ENCODE peak calls at places on chromosomes 6 and 20, in four cellular contexts. K, X, L and P are unnamed samples.

GRCh38 chr6:163455553-163455952 is 41.0 kb downstream of the QKI start:
- DNase-seq in K (no peak), X (no peak), L (no peak), P (no peak)

GRCh38 chr6:138480279-138480949 is 18.9 kb downstream of the NHSL1 start:
- DNase-seq in X (no peak), L (no peak), K (no peak), P (no peak)

GRCh38 chr20:24667689-24668383 is 198.4 kb downstream of the SYNDIG1 start:
- DNase-seq in L (no peak), K (no peak), X (no peak), P (no peak)

GRCh38 chr20:60062431-60063336 is 104.5 kb downstream of the CDH26 start:
- DNase-seq in L (peak; percentile 57), X (no peak), K (peak; percentile 70), P (no peak)

GRCh38 chr20:17227669-17228623 is 1.1 kb downstream of the PCSK2 start:
- DNase-seq in X (no peak), K (no peak), L (peak; percentile 26), P (no peak)

GRCh38 chr6:128474481-128474880 is 45.9 kb downstream of the PTPRK start:
- DNase-seq in K (no peak), L (no peak), X (no peak), P (no peak)

GRCh38 chr6:36780517-36781210 is 58.6 kb downstream of the CPNE5 start:
- DNase-seq in X (peak; percentile 83), L (no peak), K (no peak), P (no peak)

GRCh38 chr6:46949662-46950280 is 28.0 kb upstream of the ADGRF5 start:
- DNase-seq in X (no peak), L (no peak), K (peak; percentile 77), P (no peak)

GRCh38 chr20:36273414-36274247 is 32.5 kb upstream of the DLGAP4 start:
- DNase-seq in L (peak; percentile 51), K (peak; percentile 27), X (no peak), P (no peak)

GRCh38 chr6:8006208-8006607 is 58.0 kb downstream of the BLOC1S5 start:
- DNase-seq in X (no peak), L (peak; percentile 57), K (no peak), P (no peak)

GRCh38 chr6:15739867-15740266 is 77.0 kb upstream of the DTNBP1 start:
- DNase-seq in L (no peak), K (no peak), X (no peak), P (no peak)

GRCh38 chr20:10902836-10903410 is 229.1 kb upstream of the JAG1 start:
- DNase-seq in L (no peak), K (no peak), X (no peak), P (no peak)

GRCh38 chr20:3621111-3621510 is 42.1 kb downstream of the GFRA4 start:
- DNase-seq in K (no peak), X (no peak), L (no peak), P (no peak)

GRCh38 chr20:52191436-52192295 is at the start of gene ZFP64:
- DNase-seq in L (peak; percentile 91), K (peak; percentile 77), X (peak; percentile 69), P (peak; percentile 82)

GRCh38 chr20:19992996-19993908 is 23.9 kb upstream of the NAA20 start:
- DNase-seq in L (peak; percentile 51), X (peak; percentile 56), K (no peak), P (no peak)

GRCh38 chr6:9064156-9064555 is 628.8 kb upstream of the SLC35B3 start:
- DNase-seq in K (no peak), X (no peak), L (no peak), P (no peak)

GRCh38 chr6:49430187-49430586 is 32.9 kb downstream of the MMUT start:
- DNase-seq in L (no peak), K (no peak), X (no peak), P (no peak)

GRCh38 chr6:164345856-164346496 is 931.5 kb downstream of the QKI start:
- DNase-seq in L (no peak), K (no peak), X (no peak), P (no peak)

GRCh38 chr20:51597389-51598231 is 55.1 kb upstream of the NFATC2 start:
- DNase-seq in K (no peak), L (no peak), X (no peak), P (no peak)

GRCh38 chr20:6828794-6829423 is 61.4 kb downstream of the BMP2 start:
- DNase-seq in K (peak; percentile 55), X (peak; percentile 76), L (peak; percentile 53), P (no peak)

GRCh38 chr6:167136376-167136775 is 13.5 kb downstream of the CCR6 start:
- DNase-seq in K (no peak), L (no peak), X (no peak), P (no peak)

GRCh38 chr6:43788305-43788704 is 18.3 kb downstream of the VEGFA start:
- DNase-seq in L (no peak), X (no peak), K (no peak), P (no peak)

GRCh38 chr6:130908188-130908587 is 81.0 kb downstream of the SMLR1 start:
- DNase-seq in X (no peak), K (no peak), L (no peak), P (no peak)

GRCh38 chr6:124131259-124131658 is 327.6 kb downstream of the NKAIN2 start:
- DNase-seq in L (no peak), X (no peak), K (no peak), P (no peak)

GRCh38 chr6:29516108-29516507 is 28.4 kb upstream of the MAS1L start:
- DNase-seq in X (no peak), K (no peak), L (no peak), P (no peak)

GRCh38 chr6:108896111-108896661 is 48.0 kb downstream of the ARMC2 start:
- DNase-seq in L (no peak), K (no peak), X (no peak), P (no peak)

GRCh38 chr6:139597781-139598368 is 223.4 kb upstream of the CITED2 start:
- DNase-seq in K (peak; percentile 77), L (no peak), X (peak; percentile 77), P (peak; percentile 88)

GRCh38 chr6:116396451-116396850 is 25.7 kb downstream of the DSE start:
- DNase-seq in X (no peak), L (no peak), K (no peak), P (no peak)

GRCh38 chr20:61459266-61459665 is 207.2 kb downstream of the CDH4 start:
- DNase-seq in X (no peak), L (no peak), K (no peak), P (no peak)

GRCh38 chr6:152364846-152365245 is 272.3 kb downstream of the SYNE1 start:
- DNase-seq in K (no peak), L (peak; percentile 24), X (no peak), P (no peak)

GRCh38 chr6:33746036-33746600 is 587 bp downstream of the IP6K3 start:
- DNase-seq in L (peak; percentile 63), X (no peak), K (peak; percentile 96), P (peak; percentile 88)
- H3K4me3 ChIP-seq in L (no peak overlapping the region), X (no peak overlapping the region), K (peak overlapping the region; percentile 72), P (peak overlapping the region; percentile 68)

DNA sequence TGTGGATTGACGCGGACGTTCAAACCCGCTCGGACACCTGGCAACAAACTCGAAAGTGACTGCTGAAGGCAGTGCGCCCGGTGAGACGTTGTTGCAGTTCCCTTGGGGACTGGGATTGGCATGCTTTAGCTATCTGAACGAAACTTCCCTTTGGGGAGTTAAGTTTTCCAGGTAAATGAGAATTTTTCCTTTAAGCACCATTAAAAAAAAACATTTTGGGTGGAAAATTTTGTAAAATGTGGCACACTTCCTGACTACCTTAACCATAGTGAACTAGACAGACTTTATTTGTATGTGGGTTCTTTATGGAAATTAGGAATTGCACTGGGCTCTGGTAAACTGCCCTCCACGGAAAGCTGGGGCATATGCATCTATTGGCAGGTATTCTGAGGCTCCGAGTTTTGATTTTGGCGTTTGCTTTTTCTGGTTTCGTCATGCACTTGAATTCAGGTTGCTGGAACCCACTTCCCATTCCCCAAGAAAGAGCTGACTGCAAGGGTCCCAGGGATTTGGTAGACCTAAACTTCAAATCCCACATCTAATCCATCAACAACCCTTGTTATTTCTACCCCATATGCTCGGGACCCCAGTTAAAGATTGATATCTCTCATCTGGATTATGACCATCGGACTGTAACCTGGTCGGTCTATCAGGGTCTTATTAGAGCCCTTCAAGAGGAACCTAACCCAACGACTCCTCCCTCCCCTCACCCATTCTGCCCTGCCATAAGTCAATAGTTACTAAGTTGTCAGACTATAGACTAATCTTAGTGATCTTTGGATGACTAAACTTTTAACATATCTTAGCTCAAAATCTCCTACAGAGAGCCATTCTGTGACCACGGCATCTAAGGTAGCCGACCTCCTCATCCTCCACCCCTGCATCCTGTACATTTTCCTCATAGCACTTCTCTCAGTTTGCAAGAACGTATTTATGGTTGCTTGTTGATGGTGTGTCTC is 800 bp upstream of the DYNLT1 start:
- DNase-seq in K (no peak), X (no peak), L (no peak), P (no peak)
- H3K27ac ChIP-seq in K (peak overlapping the region; percentile 100), X (peak overlapping the region; percentile 97), L (peak overlapping the region; percentile 94), P (peak overlapping the region; percentile 99)

GRCh38 chr20:43658068-43658722 is 8.7 kb upstream of the MYBL2 start:
- DNase-seq in K (no peak), X (no peak), L (no peak), P (no peak)
- TF ChIP-seq CTCF in K (no peak), X (no peak), L (no peak), P (no peak)

GRCh38 chr20:22577515-22578220 is 6.7 kb downstream of the FOXA2 start:
- DNase-seq in L (no peak), X (peak; percentile 76), K (no peak), P (no peak)

GRCh38 chr20:22579711-22580697 is 4.4 kb downstream of the FOXA2 start:
- DNase-seq in K (no peak), X (peak; percentile 66), L (no peak), P (no peak)

GRCh38 chr20:22576733-22577514 is 7.4 kb downstream of the FOXA2 start:
- DNase-seq in L (no peak), X (peak; percentile 39), K (no peak), P (no peak)

GRCh38 chr20:22579119-22579427 is 5.3 kb downstream of the FOXA2 start:
- DNase-seq in K (no peak), L (no peak), X (peak; percentile 45), P (no peak)

DNA sequence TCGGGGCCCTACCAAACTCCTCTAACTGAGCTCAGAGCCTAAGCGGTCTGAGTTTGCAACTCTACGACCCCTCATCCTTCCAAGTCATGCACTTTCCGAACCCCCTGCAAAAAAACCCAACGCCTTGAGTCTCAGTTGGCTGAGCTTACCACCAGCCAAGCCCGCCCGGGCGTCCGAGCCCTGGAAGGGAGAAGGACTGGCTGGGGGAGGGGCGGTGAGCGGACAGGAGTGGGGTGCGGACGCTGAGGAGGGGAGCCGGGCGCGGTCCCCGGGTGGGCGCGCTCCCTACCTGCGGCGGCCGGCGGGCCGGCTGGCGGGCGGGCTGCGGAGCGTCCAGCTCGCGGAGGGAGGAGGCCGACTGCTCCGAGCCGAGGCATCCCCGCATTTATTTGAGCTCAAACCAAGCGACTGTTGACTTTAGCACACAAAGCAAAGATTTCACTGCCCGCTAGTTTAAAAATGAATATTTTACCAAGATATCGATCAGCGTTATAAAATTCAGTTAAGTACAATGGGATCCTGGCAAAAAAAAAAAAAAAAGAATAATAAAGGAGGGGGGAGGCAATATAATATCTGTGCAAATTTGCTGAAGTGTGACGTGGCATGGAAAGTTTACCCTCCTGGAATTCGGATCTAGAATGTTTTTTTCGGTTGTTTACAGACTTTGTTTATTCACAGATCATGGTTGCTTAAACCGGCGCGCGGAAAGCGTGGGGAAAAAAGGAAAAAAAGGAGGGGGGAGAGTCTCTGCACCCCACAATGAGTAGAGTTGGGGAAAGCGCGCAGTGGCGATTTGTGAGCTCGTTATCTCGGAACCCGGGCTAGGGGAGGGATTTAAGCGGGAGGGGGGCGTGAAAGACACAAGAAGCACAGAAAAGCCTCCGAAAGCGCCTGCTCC is 5.9 kb downstream of the FOXA2 start:
- DNase-seq in X (peak; percentile 68), K (no peak), L (no peak), P (no peak)
- H3K4me3 ChIP-seq in X (peak overlapping the region; percentile 57), K (no peak overlapping the region), L (no peak overlapping the region), P (peak overlapping the region; percentile 32)

GRCh38 chr20:34703061-34703572 is 1.0 kb upstream of the TP53INP2 start:
- DNase-seq in K (no peak), X (no peak), L (no peak), P (no peak)
- H3K27ac ChIP-seq in K (no peak overlapping the region), X (peak overlapping the region; percentile 97), L (no peak overlapping the region), P (peak overlapping the region; percentile 100)